ENCODE peak calls at places on chromosomes 12 and 14, in eight cellular contexts. H is lung, P is ascending aorta, L is cardiac muscle cell, K is upper lobe of right lung, A is endodermal cell, W is colonic mucosa, Q is heart left ventricle. S is an unnamed sample.

GRCh38 chr12:54404061-54405004 is 14.7 kb downstream of the ITGA5 start:
- DNase-seq in H (no peak), P (no peak), L (peak; percentile 76), K (no peak), A (peak; percentile 97), W (no peak), Q (no peak), S (no peak)

GRCh38 chr12:113422030-113422900 is at the start of gene SDSL:
- DNase-seq in H (peak; percentile 76), P (peak; percentile 84), L (peak; percentile 88), K (peak; percentile 88), A (peak; percentile 85), W (peak; percentile 83), Q (peak; percentile 74), S (peak; percentile 84)

GRCh38 chr12:14416658-14417057 is 51.2 kb downstream of the ATF7IP start:
- DNase-seq in H (no peak), P (no peak), L (peak; percentile 92), K (no peak), A (peak; percentile 69), W (no peak), Q (peak; percentile 24), S (no peak)

GRCh38 chr12:39505562-39505961 is 62.6 kb upstream of the KIF21A start:
- DNase-seq in H (no peak), P (no peak), L (no peak), K (no peak), A (no peak), W (no peak), Q (no peak), S (no peak)

GRCh38 chr14:84399296-84399910 is 1130.5 kb upstream of the FLRT2 start:
- DNase-seq in H (no peak), P (no peak), L (no peak), K (peak; percentile 49), A (no peak), W (no peak), Q (no peak), S (no peak)

GRCh38 chr14:102629011-102629444 is 36.6 kb downstream of the RCOR1 start:
- DNase-seq in H (no peak), P (no peak), L (no peak), K (no peak), A (no peak), W (no peak), Q (peak; percentile 10), S (no peak)

GRCh38 chr12:116202940-116203339 is 74.6 kb downstream of the MED13L start:
- DNase-seq in H (no peak), P (no peak), L (no peak), K (no peak), A (no peak), W (no peak), Q (no peak), S (no peak)

GRCh38 chr12:117060927-117061300 is 38.3 kb downstream of the TESC start:
- DNase-seq in H (no peak), P (no peak), L (no peak), K (no peak), A (no peak), W (no peak), Q (no peak), S (no peak)

GRCh38 chr12:101455685-101456084 is 19.5 kb upstream of the SPIC start:
- DNase-seq in H (no peak), P (no peak), L (no peak), K (no peak), A (no peak), W (no peak), Q (no peak), S (no peak)

GRCh38 chr12:46430340-46430948 is 57.9 kb upstream of the SLC38A2 start:
- DNase-seq in H (no peak), P (no peak), L (peak; percentile 80), K (no peak), A (no peak), W (peak; percentile 37), Q (no peak), S (no peak)

GRCh38 chr14:72731252-72732020 is 162.5 kb downstream of the DPF3 start:
- DNase-seq in H (no peak), P (no peak), L (no peak), K (no peak), A (no peak), W (no peak), Q (no peak), S (no peak)

GRCh38 chr12:93886533-93887511 is 209.6 kb downstream of the CRADD start:
- DNase-seq in H (no peak), P (no peak), L (no peak), K (no peak), A (no peak), W (no peak), Q (no peak), S (peak; percentile 36)

DNA sequence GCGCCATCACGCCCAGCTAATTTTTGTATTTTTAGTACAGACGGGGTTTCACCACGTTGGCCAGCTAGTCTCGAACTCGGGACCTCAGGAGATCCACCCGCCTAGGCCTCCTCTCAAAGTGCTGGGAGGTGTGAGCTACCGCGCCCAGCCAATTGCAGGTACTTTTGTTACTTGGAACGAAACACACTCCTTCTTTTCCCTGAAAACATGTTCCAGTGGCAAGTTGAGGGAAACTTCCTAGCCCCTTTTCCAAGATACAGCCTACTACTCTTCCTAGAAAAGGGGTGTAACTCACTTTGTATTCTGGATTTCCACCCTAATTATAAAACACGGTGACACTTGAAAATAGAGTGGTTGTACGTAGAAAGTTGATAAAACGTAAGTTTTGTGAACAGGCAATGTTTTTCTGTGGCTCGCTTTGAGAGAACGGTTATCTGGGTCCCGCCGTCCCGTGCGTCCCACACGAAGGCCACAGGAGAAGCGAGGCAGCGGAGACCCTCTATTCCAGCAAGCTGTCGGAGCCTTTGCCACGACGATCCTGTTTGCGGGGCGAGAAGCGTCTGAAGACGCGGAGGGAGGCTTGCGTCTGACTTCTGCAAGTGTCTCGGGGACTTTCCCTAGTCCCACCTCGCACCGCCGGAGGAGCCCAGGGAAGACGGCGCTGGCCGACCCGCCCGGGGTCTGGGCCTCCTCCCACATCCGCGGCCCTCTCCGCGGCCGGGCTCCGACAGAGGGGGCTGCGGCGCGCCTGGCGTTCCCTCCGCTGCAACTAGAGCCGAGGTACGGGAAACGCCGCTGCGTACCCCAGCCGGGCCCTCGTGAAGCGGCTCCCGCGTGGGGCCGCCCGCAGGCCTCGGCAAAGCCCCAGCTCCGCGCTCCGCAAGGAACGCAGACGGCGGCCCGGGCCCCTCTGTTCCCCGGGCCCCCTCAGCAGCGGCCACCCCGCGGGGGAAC is 745 bp downstream of the CDCA4 start:
- DNase-seq in H (no peak), P (peak; percentile 69), L (peak; percentile 46), K (peak; percentile 73), A (peak; percentile 72), W (peak; percentile 37), Q (no peak), S (no peak)
- TF ChIP-seq CTCF in H (no peak), P (no peak), L (no peak), K (no peak), A (peak; percentile 49), W (no peak), Q (no peak), S (no peak)

DNA sequence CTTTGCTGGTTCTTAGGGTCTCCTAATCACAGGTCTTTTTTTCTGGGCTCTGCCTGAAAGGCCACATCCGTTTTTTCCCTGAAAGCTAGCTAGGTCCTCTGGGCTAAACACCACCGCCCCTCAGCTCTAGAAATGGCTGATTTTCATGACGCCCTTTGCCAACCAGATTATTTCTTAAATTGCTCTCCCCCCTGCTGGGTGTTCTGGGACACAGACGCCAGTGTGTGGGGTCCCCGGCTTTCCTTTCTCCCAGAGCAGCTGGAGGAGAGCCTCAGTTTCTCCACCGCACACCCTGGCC is 45.3 kb upstream of the ATP23 start:
- DNase-seq in H (no peak), P (no peak), L (peak; percentile 65), K (no peak), A (no peak), W (peak; percentile 31), Q (no peak), S (no peak)
- H3K4me1 ChIP-seq in H (peaks cover 21% of the 10 kb centered on the region), P (peaks cover 70% of the 10 kb centered on the region), L (peaks cover 46% of the 10 kb centered on the region), K (peaks cover 77% of the 10 kb centered on the region), A (peaks cover 14% of the 10 kb centered on the region), W (peaks cover 41% of the 10 kb centered on the region), Q (peaks cover 46% of the 10 kb centered on the region), S (peaks cover 85% of the 10 kb centered on the region)

DNA sequence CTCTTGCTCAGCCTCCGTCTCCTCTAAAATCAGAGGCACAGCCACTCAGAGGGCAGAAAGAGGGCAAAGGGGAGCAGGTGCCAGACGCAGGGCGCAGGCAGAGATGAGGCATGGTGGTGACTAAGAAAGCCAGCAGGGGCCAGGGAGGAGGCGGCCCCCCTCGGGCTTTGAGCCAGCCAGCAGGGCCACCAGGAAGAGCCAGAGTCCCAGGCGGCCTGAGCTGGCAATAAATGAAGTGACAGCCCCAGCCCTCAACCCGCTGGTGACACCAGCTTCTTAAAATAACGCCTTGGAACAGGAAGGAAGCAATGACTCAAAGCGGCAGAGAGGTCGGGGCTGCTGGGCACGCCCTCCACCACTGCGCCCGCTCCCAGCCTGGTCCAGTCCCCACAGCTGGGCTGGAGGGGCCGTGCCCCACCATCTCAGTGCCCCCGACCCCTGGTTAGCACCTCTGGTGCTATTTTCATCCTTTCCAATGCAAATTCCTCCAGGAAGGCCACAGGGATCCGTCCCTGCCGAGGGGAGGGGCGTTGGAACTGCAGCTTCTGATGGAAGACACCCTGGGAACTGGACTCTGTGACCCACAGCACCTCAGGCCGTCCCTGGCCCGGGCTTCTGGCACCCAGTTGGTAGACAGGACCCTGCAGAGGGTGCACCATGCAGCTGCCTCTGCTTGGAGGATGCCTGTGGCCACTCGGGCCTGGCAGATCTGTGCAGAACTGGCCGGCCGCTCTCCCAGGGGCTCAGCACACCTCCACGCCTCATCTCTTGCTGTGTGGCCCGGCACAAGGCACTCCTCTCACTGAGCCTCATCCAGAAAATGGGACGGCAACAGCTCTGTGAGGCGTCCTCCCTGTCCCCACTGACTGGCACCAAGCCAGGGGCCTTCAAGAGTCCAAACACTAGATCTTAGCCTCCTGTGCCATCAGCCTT is 113.7 kb downstream of the NCOR2 start:
- DNase-seq in H (peak; percentile 74), P (peak; percentile 98), L (peak; percentile 38), K (peak; percentile 88), A (peak; percentile 71), W (peak; percentile 72), Q (peak; percentile 91), S (peak; percentile 95)
- H3K27ac ChIP-seq in H (peak overlapping the region; percentile 85), P (peak overlapping the region; percentile 91), L (peak overlapping the region; percentile 83), K (peak overlapping the region; percentile 80), A (peak overlapping the region; percentile 73), W (peak overlapping the region; percentile 63), Q (peak overlapping the region; percentile 91), S (peak overlapping the region; percentile 88)

GRCh38 chr12:50317198-50317597 is 33.9 kb upstream of the LIMA1 start:
- DNase-seq in H (no peak), P (no peak), L (peak; percentile 29), K (no peak), A (no peak), W (no peak), Q (no peak), S (no peak)
- TF ChIP-seq CTCF in H (no peak), P (no peak), L (no peak), K (no peak), A (no peak), W (no peak), Q (no peak), S (no peak)

DNA sequence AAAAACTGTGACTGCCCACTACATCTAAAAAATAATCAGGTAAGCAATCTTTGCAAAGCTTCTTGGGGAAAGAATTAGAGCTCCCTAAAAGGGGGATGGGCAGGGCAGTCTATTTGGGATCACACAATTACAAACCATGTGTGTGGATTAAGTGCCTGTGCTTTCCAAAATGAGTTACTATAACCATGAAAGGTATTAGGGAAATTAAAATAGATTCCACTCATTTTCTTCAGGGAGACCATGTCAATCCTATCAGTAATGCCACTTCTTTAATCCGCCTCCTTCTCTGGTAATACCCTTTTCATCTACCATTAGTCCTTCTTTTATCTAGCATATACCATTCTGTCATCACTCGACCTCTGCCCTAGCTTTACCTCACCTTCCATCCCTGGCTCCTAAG is 53.7 kb downstream of the PAWR start:
- DNase-seq in H (no peak), P (no peak), L (no peak), K (no peak), A (no peak), W (no peak), Q (no peak), S (no peak)
- H3K4me1 ChIP-seq in H (no peaks in the 10 kb centered on the region), P (peaks cover 2% of the 10 kb centered on the region), L (peaks cover 14% of the 10 kb centered on the region), K (no peaks in the 10 kb centered on the region), A (peaks cover 4% of the 10 kb centered on the region), W (no peaks in the 10 kb centered on the region), Q (no peaks in the 10 kb centered on the region), S (no peaks in the 10 kb centered on the region)

GRCh38 chr14:32710351-32711102 is 228.2 kb upstream of the NPAS3 start:
- DNase-seq in H (no peak), P (no peak), L (peak; percentile 61), K (no peak), A (no peak), W (no peak), Q (no peak), S (no peak)
- H3K27ac ChIP-seq in H (peak overlapping the region; percentile 16), P (no peak overlapping the region), L (no peak overlapping the region), K (no peak overlapping the region), A (no peak overlapping the region), W (no peak overlapping the region), Q (peak overlapping the region; percentile 66), S (peak overlapping the region; percentile 69)